ENCODE peak calls at places on chromosomes 2 and 18, in seven cellular contexts. W is ACHN; S is MG63; E is activated CD8-positive, alpha-beta memory T cell treated with anti-CD3 and anti-CD28 coated beads for 4 hours; T is fibroblast of villous mesenchyme; X is ELF-1; P is caudate nucleus. K is an unnamed sample.

GRCh38 chr2:241180495-241180894 is 8.0 kb upstream of the ANO7 start:
- DNase-seq in W (peak), S (no peak), E (no peak), T (no peak), X (peak), P (no peak), K (no peak)

GRCh38 chr2:142944264-142944663 is 66.8 kb downstream of the KYNU start:
- DNase-seq in W (no peak), S (no peak), E (no peak), T (peak), X (no peak), P (no peak), K (no peak)

GRCh38 chr2:86622878-86623548 is 652 bp downstream of the RNF103 start:
- DNase-seq in W (no peak), S (no peak), E (no peak), T (peak), X (peak), P (peak), K (peak)

GRCh38 chr18:48817021-48817461 is 133.7 kb downstream of the SMAD7 start:
- DNase-seq in W (no peak), S (no peak), E (no peak), T (no peak), X (no peak), P (no peak), K (no peak)

GRCh38 chr18:48161201-48161910 is 230.9 kb upstream of the SMAD2 start:
- DNase-seq in W (peak), S (peak), E (peak), T (peak), X (peak), P (peak), K (peak)

GRCh38 chr2:39304200-39304599 is 60.4 kb upstream of the CDKL4 start:
- DNase-seq in W (no peak), S (peak), E (no peak), T (peak), X (no peak), P (no peak), K (no peak)

GRCh38 chr2:240956935-240957655 is 41.3 kb upstream of the SNED1 start:
- DNase-seq in W (no peak), S (no peak), E (no peak), T (no peak), X (no peak), P (no peak), K (no peak)

GRCh38 chr2:178163395-178163794 is 30.9 kb upstream of the OSBPL6 start:
- DNase-seq in W (peak), S (peak), E (no peak), T (no peak), X (no peak), P (no peak), K (no peak)

GRCh38 chr2:238127165-238128060 is 11.1 kb upstream of the KLHL30 start:
- DNase-seq in W (no peak), S (no peak), E (no peak), T (peak), X (no peak), P (no peak), K (peak)